ENCODE peak calls at places on chromosomes 11 and 22, in seven cellular contexts. K, T, Z, I, S, G and W are unnamed samples.

GRCh38 chr11:34300571-34301295 is 57.1 kb downstream of the ABTB2 start:
- DNase-seq in I (no peak), T (no peak), S (no peak), K (no peak), Z (no peak), G (no peak), W (no peak)

GRCh38 chr22:38305481-38306448 is 11.5 kb downstream of the CSNK1E start:
- DNase-seq in I (no peak), K (no peak), S (peak; percentile 75), T (no peak), G (peak; percentile 89), Z (no peak), W (no peak)

GRCh38 chr11:119015054-119015611 is 3.0 kb downstream of the RPS25 start:
- DNase-seq in S (no peak), T (no peak), Z (no peak), I (no peak), G (no peak), K (no peak), W (no peak)

GRCh38 chr11:33620423-33621120 is 80.1 kb downstream of the C11orf91 start:
- DNase-seq in S (no peak), Z (no peak), T (no peak), K (no peak), I (no peak), G (no peak), W (no peak)

GRCh38 chr11:55172734-55173415 is 89.1 kb upstream of the TRIM48 start:
- DNase-seq in T (no peak), I (no peak), Z (no peak), S (no peak), K (no peak), G (no peak), W (no peak)

GRCh38 chr22:45880732-45881523 is 96.0 kb downstream of the WNT7B start:
- DNase-seq in I (no peak), K (no peak), G (no peak), T (no peak), S (peak; percentile 23), Z (no peak), W (no peak)

GRCh38 chr22:24950272-24950902 is 2.1 kb upstream of the KIAA1671 start:
- DNase-seq in T (peak; percentile 76), I (no peak), K (no peak), S (peak; percentile 77), Z (peak; percentile 20), G (no peak), W (peak; percentile 56)

GRCh38 chr11:129733384-129733783 is 82.3 kb upstream of the TMEM45B start:
- DNase-seq in I (no peak), S (no peak), Z (no peak), T (no peak), G (no peak), K (no peak), W (no peak)

GRCh38 chr11:117210620-117211019 is 11.4 kb downstream of the TAGLN start:
- DNase-seq in K (no peak), Z (no peak), G (no peak), S (no peak), I (no peak), T (no peak), W (no peak)

GRCh38 chr11:59755701-59756495 is 722 bp downstream of the STX3 start:
- DNase-seq in T (peak; percentile 81), K (peak; percentile 27), S (peak; percentile 57), G (no peak), Z (peak; percentile 56), I (peak; percentile 83), W (peak; percentile 53)

GRCh38 chr11:120137611-120138521 is at the start of gene TRIM29:
- DNase-seq in S (no peak), I (peak; percentile 20), K (no peak), Z (no peak), G (no peak), T (peak; percentile 59), W (no peak)

GRCh38 chr11:79236541-79236971 is 204.3 kb downstream of the TENM4 start:
- DNase-seq in K (no peak), I (no peak), Z (no peak), S (no peak), G (no peak), T (no peak), W (no peak)

GRCh38 chr11:71294846-71295600 is 42.6 kb upstream of the SHANK2 start:
- DNase-seq in G (no peak), S (no peak), I (no peak), Z (no peak), T (peak; percentile 14), K (no peak), W (no peak)

GRCh38 chr11:19080579-19080993 is 20.1 kb upstream of the MRGPRX2 start:
- DNase-seq in S (no peak), T (no peak), K (no peak), G (no peak), Z (peak; percentile 65), I (no peak), W (no peak)

GRCh38 chr11:42299780-42300179 is 840.3 kb upstream of the LRRC4C start:
- DNase-seq in Z (no peak), S (no peak), K (no peak), G (no peak), I (no peak), T (no peak), W (no peak)

GRCh38 chr11:134554106-134554505 is 142.1 kb upstream of the B3GAT1 start:
- DNase-seq in S (no peak), T (peak; percentile 35), Z (no peak), I (no peak), G (no peak), K (no peak), W (no peak)

GRCh38 chr22:37639771-37640590 is 512 bp downstream of the SH3BP1 start:
- DNase-seq in K (no peak), S (peak; percentile 42), T (no peak), Z (no peak), I (peak; percentile 61), G (no peak), W (no peak)

GRCh38 chr22:24926849-24927579 is 19.5 kb downstream of the LHFPL7 start:
- DNase-seq in Z (no peak), T (no peak), G (no peak), I (no peak), S (no peak), K (no peak), W (no peak)

GRCh38 chr11:93784935-93785360 is 866 bp downstream of the MED17 start:
- DNase-seq in I (no peak), K (peak; percentile 2), T (no peak), G (no peak), Z (no peak), S (no peak), W (no peak)

GRCh38 chr11:93784152-93784934 is at the start of gene MED17:
- DNase-seq in G (peak; percentile 64), K (peak; percentile 81), T (peak; percentile 85), Z (peak; percentile 89), I (peak; percentile 83), S (peak; percentile 91), W (peak; percentile 91)

GRCh38 chr11:93783362-93783761 is 720 bp upstream of the MED17 start:
- DNase-seq in S (no peak), K (no peak), G (no peak), T (no peak), Z (no peak), I (no peak), W (no peak)

GRCh38 chr11:93783767-93784151 is 323 bp upstream of the MED17 start:
- DNase-seq in T (no peak), K (no peak), Z (no peak), S (no peak), I (no peak), G (no peak), W (no peak)
- TF ChIP-seq SP1 in T (no peak), K (no peak), Z (no peak), S (no peak), I (no peak), G (no peak), W (no peak)

GRCh38 chr11:128559496-128560103 is 27.8 kb downstream of the ETS1 start:
- DNase-seq in K (no peak), S (no peak), T (no peak), I (no peak), Z (no peak), G (no peak), W (no peak)
- TF ChIP-seq SP1 in K (no peak), S (no peak), T (no peak), I (no peak), Z (no peak), G (no peak), W (no peak)

GRCh38 chr22:32649515-32650200 is 151.8 kb upstream of the TIMP3 start:
- DNase-seq in G (no peak), T (no peak), I (peak; percentile 20), Z (no peak), S (no peak), K (no peak), W (no peak)

GRCh38 chr22:32643246-32643645 is 158.3 kb upstream of the TIMP3 start:
- DNase-seq in S (no peak), Z (no peak), K (no peak), G (no peak), T (no peak), I (no peak), W (no peak)

GRCh38 chr22:32648486-32648885 is 153.0 kb upstream of the TIMP3 start:
- DNase-seq in T (no peak), K (no peak), Z (no peak), I (no peak), G (no peak), S (no peak), W (no peak)

GRCh38 chr22:32646476-32646875 is 155.0 kb upstream of the TIMP3 start:
- DNase-seq in I (no peak), T (no peak), Z (no peak), S (no peak), G (no peak), K (no peak), W (no peak)

GRCh38 chr22:32644252-32645100 is 157.0 kb upstream of the TIMP3 start:
- DNase-seq in T (no peak), I (no peak), G (no peak), Z (peak; percentile 98), K (no peak), S (no peak), W (no peak)
- TF ChIP-seq SP1 in T (no peak), I (no peak), G (no peak), Z (no peak), K (no peak), S (no peak), W (no peak)

GRCh38 chr11:11998091-11998781 is 10.2 kb downstream of the DKK3 start:
- DNase-seq in G (peak; percentile 21), K (no peak), Z (no peak), I (no peak), T (no peak), S (no peak), W (no peak)
- TF ChIP-seq SP1 in G (no peak), K (peak; percentile 57), Z (no peak), I (no peak), T (no peak), S (no peak), W (no peak)

GRCh38 chr11:61480936-61481335 is 27.6 kb upstream of the LRRC10B start:
- DNase-seq in I (no peak), Z (no peak), K (no peak), T (peak; percentile 86), S (peak; percentile 87), G (no peak), W (peak; percentile 32)
- TF ChIP-seq SP1 in I (no peak), Z (no peak), K (no peak), T (no peak), S (no peak), G (no peak), W (no peak)